ENCODE peak calls at places on chromosomes 13 and 19, in nine cellular contexts. One of them, this sample, is unnamed.

GRCh38 chr19:48656840-48657474 is 11.0 kb upstream of the CA11 start:
- DNase-seq in A549: no peak
- DNase-seq in transverse colon: peak
- DNase-seq in ovary: no peak
- DNase-seq in endothelial cell of umbilical vein: peak
- DNase-seq in heart left ventricle: no peak
- DNase-seq in lower leg skin: no peak
- DNase-seq in gastrocnemius medialis: no peak
- DNase-seq in tibial nerve: peak
- DNase-seq in this sample: no peak

GRCh38 chr19:45782820-45783785 is 813 bp upstream of the DMPK start:
- DNase-seq in gastrocnemius medialis: peak
- DNase-seq in lower leg skin: no peak
- DNase-seq in endothelial cell of umbilical vein: no peak
- DNase-seq in tibial nerve: no peak
- DNase-seq in ovary: peak
- DNase-seq in heart left ventricle: peak
- DNase-seq in transverse colon: peak
- DNase-seq in A549: peak
- DNase-seq in this sample: no peak

GRCh38 chr19:45473366-45474190 is 5.8 kb downstream of the FOSB start:
- DNase-seq in ovary: no peak
- DNase-seq in tibial nerve: no peak
- DNase-seq in heart left ventricle: no peak
- DNase-seq in transverse colon: no peak
- DNase-seq in lower leg skin: no peak
- DNase-seq in endothelial cell of umbilical vein: no peak
- DNase-seq in gastrocnemius medialis: no peak
- DNase-seq in A549: no peak
- DNase-seq in this sample: no peak

GRCh38 chr19:51342631-51343569 is 961 bp upstream of the VSIG10L start:
- DNase-seq in endothelial cell of umbilical vein: no peak
- DNase-seq in tibial nerve: no peak
- DNase-seq in lower leg skin: no peak
- DNase-seq in heart left ventricle: no peak
- DNase-seq in ovary: no peak
- DNase-seq in transverse colon: no peak
- DNase-seq in A549: no peak
- DNase-seq in gastrocnemius medialis: no peak
- DNase-seq in this sample: no peak

GRCh38 chr19:18379803-18380747 is 5.9 kb upstream of the GDF15 start:
- DNase-seq in endothelial cell of umbilical vein: no peak
- DNase-seq in transverse colon: peak
- DNase-seq in heart left ventricle: peak
- DNase-seq in A549: peak
- DNase-seq in tibial nerve: peak
- DNase-seq in lower leg skin: peak
- DNase-seq in gastrocnemius medialis: peak
- DNase-seq in ovary: peak
- DNase-seq in this sample: peak

GRCh38 chr13:113979791-113980471 is 6.1 kb upstream of the C13orf46 start:
- DNase-seq in tibial nerve: no peak
- DNase-seq in endothelial cell of umbilical vein: no peak
- DNase-seq in lower leg skin: no peak
- DNase-seq in ovary: no peak
- DNase-seq in gastrocnemius medialis: no peak
- DNase-seq in A549: no peak
- DNase-seq in transverse colon: no peak
- DNase-seq in heart left ventricle: peak
- DNase-seq in this sample: peak

GRCh38 chr13:48125794-48126228 is 30.9 kb upstream of the MED4 start:
- DNase-seq in tibial nerve: no peak
- DNase-seq in transverse colon: no peak
- DNase-seq in lower leg skin: no peak
- DNase-seq in ovary: peak
- DNase-seq in A549: no peak
- DNase-seq in gastrocnemius medialis: peak
- DNase-seq in endothelial cell of umbilical vein: peak
- DNase-seq in heart left ventricle: peak
- DNase-seq in this sample: no peak

GRCh38 chr19:40542197-40542859 is 34.3 kb upstream of the SHKBP1 start:
- DNase-seq in transverse colon: peak
- DNase-seq in lower leg skin: no peak
- DNase-seq in heart left ventricle: peak
- DNase-seq in endothelial cell of umbilical vein: no peak
- DNase-seq in tibial nerve: no peak
- DNase-seq in gastrocnemius medialis: no peak
- DNase-seq in A549: no peak
- DNase-seq in ovary: peak
- DNase-seq in this sample: peak

GRCh38 chr19:30883071-30883470 is 466.2 kb downstream of the TSHZ3 start:
- DNase-seq in heart left ventricle: no peak
- DNase-seq in endothelial cell of umbilical vein: no peak
- DNase-seq in transverse colon: no peak
- DNase-seq in lower leg skin: peak
- DNase-seq in A549: no peak
- DNase-seq in ovary: no peak
- DNase-seq in gastrocnemius medialis: no peak
- DNase-seq in tibial nerve: no peak
- DNase-seq in this sample: no peak

GRCh38 chr19:30884146-30884812 is 465.0 kb downstream of the TSHZ3 start:
- DNase-seq in gastrocnemius medialis: no peak
- DNase-seq in endothelial cell of umbilical vein: no peak
- DNase-seq in lower leg skin: no peak
- DNase-seq in A549: no peak
- DNase-seq in heart left ventricle: no peak
- DNase-seq in transverse colon: no peak
- DNase-seq in tibial nerve: no peak
- DNase-seq in ovary: no peak
- DNase-seq in this sample: no peak

GRCh38 chr19:30881281-30881680 is 468.0 kb downstream of the TSHZ3 start:
- DNase-seq in lower leg skin: peak
- DNase-seq in A549: no peak
- DNase-seq in transverse colon: no peak
- DNase-seq in endothelial cell of umbilical vein: no peak
- DNase-seq in heart left ventricle: no peak
- DNase-seq in tibial nerve: no peak
- DNase-seq in ovary: no peak
- DNase-seq in gastrocnemius medialis: no peak
- DNase-seq in this sample: no peak

GRCh38 chr19:30881986-30882385 is 467.2 kb downstream of the TSHZ3 start:
- DNase-seq in gastrocnemius medialis: no peak
- DNase-seq in heart left ventricle: no peak
- DNase-seq in A549: no peak
- DNase-seq in tibial nerve: no peak
- DNase-seq in ovary: no peak
- DNase-seq in lower leg skin: peak
- DNase-seq in transverse colon: no peak
- DNase-seq in endothelial cell of umbilical vein: no peak
- DNase-seq in this sample: no peak

DNA sequence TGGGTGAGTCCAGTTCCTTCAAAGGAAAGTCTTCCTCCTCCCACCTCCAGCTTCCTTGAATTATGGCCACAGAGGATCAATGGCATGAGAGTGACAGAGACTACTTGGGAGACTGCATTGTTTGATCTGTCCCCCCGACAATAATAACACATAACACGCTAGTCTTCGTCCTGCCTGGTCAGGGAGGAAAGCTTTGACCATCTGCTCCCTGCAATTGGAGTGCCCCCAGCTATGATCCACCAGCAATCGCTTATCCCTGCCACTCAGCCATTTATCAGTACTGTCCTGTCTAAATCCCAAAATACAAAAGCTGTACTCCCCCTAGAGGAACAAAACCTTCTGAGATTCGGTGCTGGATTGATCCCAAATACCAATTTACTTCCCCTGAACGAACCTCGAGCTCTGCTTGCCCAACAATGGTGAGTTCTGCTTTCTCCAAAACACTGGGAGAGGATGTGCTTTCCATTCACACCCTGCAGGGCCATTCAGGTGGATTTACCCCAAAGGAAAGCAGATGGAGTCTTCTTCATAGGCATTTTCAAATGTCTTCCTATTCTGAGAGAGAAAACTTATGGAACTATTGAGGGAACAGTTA is 466.7 kb downstream of the TSHZ3 start:
- DNase-seq in A549: no peak
- DNase-seq in ovary: no peak
- DNase-seq in gastrocnemius medialis: no peak
- DNase-seq in endothelial cell of umbilical vein: no peak
- DNase-seq in tibial nerve: no peak
- DNase-seq in heart left ventricle: no peak
- DNase-seq in lower leg skin: peak
- DNase-seq in transverse colon: no peak
- DNase-seq in this sample: no peak
- TF ChIP-seq CTCF in A549: no peak
- TF ChIP-seq CTCF in ovary: no peak
- TF ChIP-seq CTCF in gastrocnemius medialis: no peak
- TF ChIP-seq CTCF in endothelial cell of umbilical vein: no peak
- TF ChIP-seq CTCF in tibial nerve: no peak
- TF ChIP-seq CTCF in heart left ventricle: no peak
- TF ChIP-seq CTCF in lower leg skin: no peak
- TF ChIP-seq CTCF in transverse colon: no peak
- TF ChIP-seq CTCF in this sample: no peak

GRCh38 chr19:3186891-3187661 is 1.3 kb downstream of the NCLN start:
- DNase-seq in ovary: peak
- DNase-seq in gastrocnemius medialis: no peak
- DNase-seq in A549: no peak
- DNase-seq in tibial nerve: no peak
- DNase-seq in heart left ventricle: peak
- DNase-seq in lower leg skin: no peak
- DNase-seq in endothelial cell of umbilical vein: no peak
- DNase-seq in transverse colon: peak
- DNase-seq in this sample: no peak

GRCh38 chr19:3184847-3185481 is 766 bp upstream of the NCLN start:
- DNase-seq in endothelial cell of umbilical vein: no peak
- DNase-seq in transverse colon: peak
- DNase-seq in A549: peak
- DNase-seq in heart left ventricle: peak
- DNase-seq in ovary: no peak
- DNase-seq in gastrocnemius medialis: peak
- DNase-seq in tibial nerve: peak
- DNase-seq in lower leg skin: no peak
- DNase-seq in this sample: no peak

GRCh38 chr19:3186377-3186688 is 603 bp downstream of the NCLN start:
- DNase-seq in A549: no peak
- DNase-seq in ovary: peak
- DNase-seq in endothelial cell of umbilical vein: peak
- DNase-seq in tibial nerve: no peak
- DNase-seq in lower leg skin: no peak
- DNase-seq in gastrocnemius medialis: no peak
- DNase-seq in transverse colon: no peak
- DNase-seq in heart left ventricle: peak
- DNase-seq in this sample: no peak

GRCh38 chr19:3183721-3184641 is 1.7 kb upstream of the NCLN start:
- DNase-seq in A549: no peak
- DNase-seq in transverse colon: no peak
- DNase-seq in tibial nerve: no peak
- DNase-seq in lower leg skin: no peak
- DNase-seq in heart left ventricle: peak
- DNase-seq in endothelial cell of umbilical vein: no peak
- DNase-seq in gastrocnemius medialis: no peak
- DNase-seq in ovary: peak
- DNase-seq in this sample: no peak

GRCh38 chr19:3185482-3186376 is at the start of gene NCLN:
- DNase-seq in tibial nerve: peak
- DNase-seq in lower leg skin: peak
- DNase-seq in heart left ventricle: peak
- DNase-seq in A549: peak
- DNase-seq in ovary: peak
- DNase-seq in transverse colon: peak
- DNase-seq in endothelial cell of umbilical vein: peak
- DNase-seq in gastrocnemius medialis: peak
- DNase-seq in this sample: peak
- H3K4me3 ChIP-seq in tibial nerve: peak
- H3K4me3 ChIP-seq in lower leg skin: peak
- H3K4me3 ChIP-seq in heart left ventricle: peak
- H3K4me3 ChIP-seq in A549: peak
- H3K4me3 ChIP-seq in ovary: peak
- H3K4me3 ChIP-seq in transverse colon: peak
- H3K4me3 ChIP-seq in endothelial cell of umbilical vein: peak
- H3K4me3 ChIP-seq in gastrocnemius medialis: peak
- H3K4me3 ChIP-seq in this sample: peak

GRCh38 chr19:12791345-12792047 is at the start of gene JUNB:
- DNase-seq in lower leg skin: peak
- DNase-seq in tibial nerve: peak
- DNase-seq in gastrocnemius medialis: peak
- DNase-seq in transverse colon: peak
- DNase-seq in ovary: peak
- DNase-seq in heart left ventricle: peak
- DNase-seq in A549: peak
- DNase-seq in endothelial cell of umbilical vein: peak
- DNase-seq in this sample: peak

GRCh38 chr19:12789098-12789903 is 2.0 kb upstream of the JUNB start:
- DNase-seq in heart left ventricle: no peak
- DNase-seq in endothelial cell of umbilical vein: peak
- DNase-seq in tibial nerve: no peak
- DNase-seq in A549: no peak
- DNase-seq in ovary: no peak
- DNase-seq in lower leg skin: no peak
- DNase-seq in transverse colon: no peak
- DNase-seq in gastrocnemius medialis: no peak
- DNase-seq in this sample: peak

GRCh38 chr19:12790628-12791344 is 500 bp upstream of the JUNB start:
- DNase-seq in tibial nerve: no peak
- DNase-seq in heart left ventricle: no peak
- DNase-seq in gastrocnemius medialis: no peak
- DNase-seq in A549: no peak
- DNase-seq in transverse colon: no peak
- DNase-seq in lower leg skin: no peak
- DNase-seq in ovary: peak
- DNase-seq in endothelial cell of umbilical vein: no peak
- DNase-seq in this sample: no peak

GRCh38 chr19:12788682-12789097 is 2.6 kb upstream of the JUNB start:
- DNase-seq in heart left ventricle: peak
- DNase-seq in ovary: peak
- DNase-seq in transverse colon: peak
- DNase-seq in A549: no peak
- DNase-seq in lower leg skin: peak
- DNase-seq in tibial nerve: no peak
- DNase-seq in endothelial cell of umbilical vein: peak
- DNase-seq in gastrocnemius medialis: no peak
- DNase-seq in this sample: peak

DNA sequence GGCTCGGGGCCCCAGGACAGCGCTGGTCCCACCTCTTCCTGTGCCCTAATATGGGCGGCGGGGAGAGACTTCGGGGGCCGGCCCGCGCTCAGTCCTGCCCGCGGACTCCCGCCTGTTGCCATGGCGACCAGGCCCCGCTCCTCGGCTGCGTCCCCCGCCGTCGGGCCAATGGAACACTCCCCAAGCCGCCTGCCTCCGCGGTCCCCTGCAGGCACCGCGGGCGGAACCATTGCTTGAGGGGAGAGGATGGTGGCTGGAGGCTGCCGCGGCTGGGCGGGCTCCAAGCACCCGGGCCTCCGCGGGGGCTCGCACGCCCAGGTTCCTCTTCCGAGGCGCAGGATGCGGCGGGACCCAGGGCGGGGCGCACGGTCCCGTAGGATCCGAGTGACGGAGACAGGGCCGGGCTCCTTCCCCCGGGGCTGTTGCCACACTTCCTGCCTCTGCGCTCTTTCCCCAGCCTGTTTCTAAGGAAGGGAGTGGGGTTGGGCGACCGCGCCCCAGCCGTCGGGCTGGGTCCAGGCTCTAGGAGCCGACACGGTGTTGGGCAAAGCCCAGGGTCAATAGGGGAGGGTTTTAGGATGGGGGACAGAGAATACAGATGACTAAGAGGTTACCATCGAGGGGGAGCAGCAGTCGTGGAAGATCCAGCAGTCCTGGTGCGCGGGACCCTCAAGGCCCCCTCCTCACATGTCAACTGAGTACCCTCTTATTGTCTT is 1.2 kb upstream of the JUNB start:
- DNase-seq in endothelial cell of umbilical vein: peak
- DNase-seq in gastrocnemius medialis: peak
- DNase-seq in heart left ventricle: peak
- DNase-seq in lower leg skin: peak
- DNase-seq in ovary: peak
- DNase-seq in transverse colon: peak
- DNase-seq in tibial nerve: peak
- DNase-seq in A549: peak
- DNase-seq in this sample: peak
- TF ChIP-seq POLR2A in endothelial cell of umbilical vein: no peak
- TF ChIP-seq POLR2A in gastrocnemius medialis: peak
- TF ChIP-seq POLR2A in heart left ventricle: peak
- TF ChIP-seq POLR2A in lower leg skin: no peak
- TF ChIP-seq POLR2A in ovary: peak
- TF ChIP-seq POLR2A in transverse colon: peak
- TF ChIP-seq POLR2A in tibial nerve: peak
- TF ChIP-seq POLR2A in A549: peak
- TF ChIP-seq POLR2A in this sample: peak

DNA sequence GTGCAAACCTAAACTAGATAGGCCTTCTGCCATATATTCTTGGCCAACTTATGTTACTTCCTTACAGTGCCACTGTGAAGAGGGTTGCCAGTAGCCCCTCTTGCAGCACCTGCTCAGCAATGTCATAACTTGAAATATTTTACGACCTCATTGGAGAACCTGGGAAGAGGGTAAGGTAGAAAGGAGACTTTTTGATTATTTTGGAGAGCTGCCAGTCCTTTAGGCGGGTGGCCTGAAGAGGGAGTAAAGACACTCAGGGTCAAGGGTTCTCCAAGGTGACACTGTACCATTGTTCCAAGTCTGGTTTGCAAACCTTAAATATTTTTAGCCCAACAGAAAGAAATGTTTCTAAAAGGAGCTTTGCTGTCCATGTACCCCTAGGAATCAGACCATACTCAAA is 118.3 kb downstream of the FLT1 start:
- DNase-seq in endothelial cell of umbilical vein: no peak
- DNase-seq in heart left ventricle: no peak
- DNase-seq in transverse colon: no peak
- DNase-seq in tibial nerve: no peak
- DNase-seq in ovary: no peak
- DNase-seq in lower leg skin: no peak
- DNase-seq in A549: no peak
- DNase-seq in gastrocnemius medialis: no peak
- DNase-seq in this sample: no peak
- TF ChIP-seq CTCF in endothelial cell of umbilical vein: no peak
- TF ChIP-seq CTCF in heart left ventricle: no peak
- TF ChIP-seq CTCF in transverse colon: no peak
- TF ChIP-seq CTCF in tibial nerve: no peak
- TF ChIP-seq CTCF in ovary: no peak
- TF ChIP-seq CTCF in lower leg skin: no peak
- TF ChIP-seq CTCF in A549: no peak
- TF ChIP-seq CTCF in gastrocnemius medialis: no peak
- TF ChIP-seq CTCF in this sample: no peak

This sample was measured in Peyer's patch.